ENCODE peak calls at places on chromosomes 1 and 21, in ten cellular contexts. One of them, this sample, is unnamed. For H3K27me3, the result is how much of the 10 kb centered on the place peaks cover.

GRCh38 chr1:16091296-16091695 is 17.8 kb upstream of the FAM131C start:
- DNase-seq in prostate gland: peak
- DNase-seq in IMR-90: no peak
- DNase-seq in gastrocnemius medialis: no peak
- DNase-seq in uterus: no peak
- DNase-seq in tibial nerve: no peak
- DNase-seq in heart left ventricle: no peak
- DNase-seq in breast epithelium: peak
- DNase-seq in esophagus muscularis mucosa: no peak
- DNase-seq in suprapubic skin: no peak
- DNase-seq in this sample: no peak

GRCh38 chr1:184945034-184945433 is 29.3 kb downstream of the NIBAN1 start:
- DNase-seq in prostate gland: no peak
- DNase-seq in IMR-90: no peak
- DNase-seq in gastrocnemius medialis: no peak
- DNase-seq in uterus: no peak
- DNase-seq in tibial nerve: no peak
- DNase-seq in heart left ventricle: no peak
- DNase-seq in breast epithelium: no peak
- DNase-seq in esophagus muscularis mucosa: peak
- DNase-seq in suprapubic skin: no peak
- DNase-seq in this sample: no peak

GRCh38 chr1:215719569-215719968 is 152.5 kb downstream of the KCTD3 start:
- DNase-seq in prostate gland: no peak
- DNase-seq in IMR-90: peak
- DNase-seq in gastrocnemius medialis: no peak
- DNase-seq in uterus: no peak
- DNase-seq in tibial nerve: no peak
- DNase-seq in heart left ventricle: no peak
- DNase-seq in breast epithelium: no peak
- DNase-seq in esophagus muscularis mucosa: no peak
- DNase-seq in suprapubic skin: no peak
- DNase-seq in this sample: no peak

GRCh38 chr1:85692730-85693314 is 15.4 kb downstream of the ZNHIT6 start:
- DNase-seq in prostate gland: no peak
- DNase-seq in IMR-90: peak
- DNase-seq in gastrocnemius medialis: no peak
- DNase-seq in uterus: no peak
- DNase-seq in tibial nerve: no peak
- DNase-seq in heart left ventricle: no peak
- DNase-seq in breast epithelium: no peak
- DNase-seq in esophagus muscularis mucosa: no peak
- DNase-seq in suprapubic skin: no peak
- DNase-seq in this sample: no peak

GRCh38 chr1:209657140-209657879 is 5.1 kb upstream of the LAMB3 start:
- DNase-seq in prostate gland: no peak
- DNase-seq in IMR-90: no peak
- DNase-seq in gastrocnemius medialis: no peak
- DNase-seq in uterus: no peak
- DNase-seq in tibial nerve: no peak
- DNase-seq in heart left ventricle: no peak
- DNase-seq in breast epithelium: no peak
- DNase-seq in esophagus muscularis mucosa: no peak
- DNase-seq in suprapubic skin: no peak
- DNase-seq in this sample: peak

GRCh38 chr21:28069446-28069845 is 923.2 kb downstream of the LTN1 start:
- DNase-seq in prostate gland: no peak
- DNase-seq in IMR-90: peak
- DNase-seq in gastrocnemius medialis: peak
- DNase-seq in uterus: no peak
- DNase-seq in tibial nerve: no peak
- DNase-seq in heart left ventricle: no peak
- DNase-seq in breast epithelium: no peak
- DNase-seq in esophagus muscularis mucosa: no peak
- DNase-seq in suprapubic skin: no peak
- DNase-seq in this sample: no peak

GRCh38 chr1:76802094-76802493 is 65.2 kb upstream of the ST6GALNAC5 start:
- DNase-seq in prostate gland: no peak
- DNase-seq in IMR-90: no peak
- DNase-seq in gastrocnemius medialis: no peak
- DNase-seq in uterus: no peak
- DNase-seq in tibial nerve: no peak
- DNase-seq in heart left ventricle: no peak
- DNase-seq in breast epithelium: no peak
- DNase-seq in esophagus muscularis mucosa: no peak
- DNase-seq in suprapubic skin: no peak
- DNase-seq in this sample: no peak

GRCh38 chr1:43296207-43296606 is 4.6 kb upstream of the TIE1 start:
- DNase-seq in prostate gland: no peak
- DNase-seq in IMR-90: no peak
- DNase-seq in gastrocnemius medialis: no peak
- DNase-seq in uterus: no peak
- DNase-seq in tibial nerve: no peak
- DNase-seq in heart left ventricle: no peak
- DNase-seq in breast epithelium: no peak
- DNase-seq in esophagus muscularis mucosa: no peak
- DNase-seq in suprapubic skin: no peak
- DNase-seq in this sample: no peak

GRCh38 chr1:204065174-204065985 is 7.5 kb upstream of the SOX13 start:
- DNase-seq in prostate gland: no peak
- DNase-seq in IMR-90: peak
- DNase-seq in gastrocnemius medialis: no peak
- DNase-seq in uterus: peak
- DNase-seq in tibial nerve: no peak
- DNase-seq in heart left ventricle: peak
- DNase-seq in breast epithelium: no peak
- DNase-seq in esophagus muscularis mucosa: no peak
- DNase-seq in suprapubic skin: no peak
- DNase-seq in this sample: peak

GRCh38 chr1:106554294-106554693 is 502.2 kb upstream of the PRMT6 start:
- DNase-seq in prostate gland: no peak
- DNase-seq in IMR-90: no peak
- DNase-seq in gastrocnemius medialis: no peak
- DNase-seq in uterus: no peak
- DNase-seq in tibial nerve: no peak
- DNase-seq in heart left ventricle: no peak
- DNase-seq in breast epithelium: no peak
- DNase-seq in esophagus muscularis mucosa: no peak
- DNase-seq in suprapubic skin: no peak
- DNase-seq in this sample: no peak

GRCh38 chr1:9181990-9182783 is 52.4 kb upstream of the H6PD start:
- DNase-seq in prostate gland: no peak
- DNase-seq in IMR-90: no peak
- DNase-seq in gastrocnemius medialis: no peak
- DNase-seq in uterus: peak
- DNase-seq in tibial nerve: no peak
- DNase-seq in heart left ventricle: peak
- DNase-seq in breast epithelium: no peak
- DNase-seq in esophagus muscularis mucosa: no peak
- DNase-seq in suprapubic skin: peak
- DNase-seq in this sample: peak
- TF ChIP-seq POLR2A in prostate gland: peak
- TF ChIP-seq POLR2A in IMR-90: no peak
- TF ChIP-seq POLR2A in gastrocnemius medialis: no peak
- TF ChIP-seq POLR2A in uterus: no peak
- TF ChIP-seq POLR2A in tibial nerve: no peak
- TF ChIP-seq POLR2A in heart left ventricle: no peak
- TF ChIP-seq POLR2A in breast epithelium: no peak
- TF ChIP-seq POLR2A in esophagus muscularis mucosa: no peak
- TF ChIP-seq POLR2A in suprapubic skin: no peak
- TF ChIP-seq POLR2A in this sample: peak

GRCh38 chr1:156429308-156430060 is 60.5 kb downstream of the RHBG start:
- DNase-seq in prostate gland: no peak
- DNase-seq in IMR-90: no peak
- DNase-seq in gastrocnemius medialis: no peak
- DNase-seq in uterus: no peak
- DNase-seq in tibial nerve: no peak
- DNase-seq in heart left ventricle: no peak
- DNase-seq in breast epithelium: no peak
- DNase-seq in esophagus muscularis mucosa: no peak
- DNase-seq in suprapubic skin: no peak
- DNase-seq in this sample: no peak

GRCh38 chr1:156430809-156431208 is 61.8 kb downstream of the RHBG start:
- DNase-seq in prostate gland: no peak
- DNase-seq in IMR-90: no peak
- DNase-seq in gastrocnemius medialis: no peak
- DNase-seq in uterus: no peak
- DNase-seq in tibial nerve: no peak
- DNase-seq in heart left ventricle: no peak
- DNase-seq in breast epithelium: no peak
- DNase-seq in esophagus muscularis mucosa: no peak
- DNase-seq in suprapubic skin: no peak
- DNase-seq in this sample: no peak

GRCh38 chr1:156430305-156430704 is 61.3 kb downstream of the RHBG start:
- DNase-seq in prostate gland: no peak
- DNase-seq in IMR-90: no peak
- DNase-seq in gastrocnemius medialis: no peak
- DNase-seq in uterus: no peak
- DNase-seq in tibial nerve: no peak
- DNase-seq in heart left ventricle: no peak
- DNase-seq in breast epithelium: no peak
- DNase-seq in esophagus muscularis mucosa: no peak
- DNase-seq in suprapubic skin: no peak
- DNase-seq in this sample: no peak

GRCh38 chr1:156427858-156428257 is 58.8 kb downstream of the RHBG start:
- DNase-seq in prostate gland: no peak
- DNase-seq in IMR-90: no peak
- DNase-seq in gastrocnemius medialis: no peak
- DNase-seq in uterus: no peak
- DNase-seq in tibial nerve: no peak
- DNase-seq in heart left ventricle: no peak
- DNase-seq in breast epithelium: no peak
- DNase-seq in esophagus muscularis mucosa: no peak
- DNase-seq in suprapubic skin: no peak
- DNase-seq in this sample: no peak

DNA sequence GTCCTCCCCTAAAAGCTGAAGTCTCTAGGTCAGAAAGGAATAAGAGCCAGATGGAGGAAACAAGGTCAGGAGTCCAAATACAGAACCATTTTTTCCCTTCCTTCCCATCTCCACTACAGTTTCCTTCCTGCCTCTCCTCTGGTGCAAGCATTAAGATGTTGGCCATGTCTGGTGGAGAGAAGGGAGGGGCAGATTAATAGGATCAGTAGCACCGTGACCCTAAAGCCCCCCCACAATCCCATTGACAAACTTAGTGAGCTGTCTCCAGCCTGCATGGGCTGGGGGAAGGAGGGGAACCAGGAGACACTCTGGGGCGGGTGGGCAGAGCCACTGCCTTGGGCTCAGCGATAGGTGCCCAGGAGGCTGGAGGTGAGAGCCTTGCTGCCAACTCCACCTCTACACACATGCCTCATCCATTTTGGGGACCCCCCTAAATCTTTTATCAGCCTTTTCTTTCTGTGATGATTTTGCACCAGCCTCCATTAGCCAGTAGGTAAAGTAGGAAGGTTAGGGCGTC is 59.8 kb downstream of the RHBG start:
- DNase-seq in prostate gland: no peak
- DNase-seq in IMR-90: no peak
- DNase-seq in gastrocnemius medialis: no peak
- DNase-seq in uterus: no peak
- DNase-seq in tibial nerve: no peak
- DNase-seq in heart left ventricle: no peak
- DNase-seq in breast epithelium: no peak
- DNase-seq in esophagus muscularis mucosa: no peak
- DNase-seq in suprapubic skin: no peak
- DNase-seq in this sample: no peak
- H3K27me3 ChIP-seq in prostate gland: under half
- H3K27me3 ChIP-seq in IMR-90: half or more
- H3K27me3 ChIP-seq in gastrocnemius medialis: half or more
- H3K27me3 ChIP-seq in uterus: under half
- H3K27me3 ChIP-seq in tibial nerve: under half
- H3K27me3 ChIP-seq in heart left ventricle: half or more
- H3K27me3 ChIP-seq in breast epithelium: under half
- H3K27me3 ChIP-seq in esophagus muscularis mucosa: under half
- H3K27me3 ChIP-seq in suprapubic skin: half or more
- H3K27me3 ChIP-seq in this sample: under half

GRCh38 chr1:58249371-58249728 is 297.2 kb downstream of the OMA1 start:
- DNase-seq in prostate gland: no peak
- DNase-seq in IMR-90: no peak
- DNase-seq in gastrocnemius medialis: no peak
- DNase-seq in uterus: no peak
- DNase-seq in tibial nerve: no peak
- DNase-seq in heart left ventricle: no peak
- DNase-seq in breast epithelium: no peak
- DNase-seq in esophagus muscularis mucosa: no peak
- DNase-seq in suprapubic skin: no peak
- DNase-seq in this sample: no peak
- TF ChIP-seq POLR2A in prostate gland: no peak
- TF ChIP-seq POLR2A in IMR-90: no peak
- TF ChIP-seq POLR2A in gastrocnemius medialis: no peak
- TF ChIP-seq POLR2A in uterus: no peak
- TF ChIP-seq POLR2A in tibial nerve: no peak
- TF ChIP-seq POLR2A in heart left ventricle: no peak
- TF ChIP-seq POLR2A in breast epithelium: no peak
- TF ChIP-seq POLR2A in esophagus muscularis mucosa: no peak
- TF ChIP-seq POLR2A in suprapubic skin: no peak
- TF ChIP-seq POLR2A in this sample: no peak

GRCh38 chr1:55000110-55000815 is 1.5 kb downstream of the BSND start:
- DNase-seq in prostate gland: no peak
- DNase-seq in IMR-90: no peak
- DNase-seq in gastrocnemius medialis: no peak
- DNase-seq in uterus: no peak
- DNase-seq in tibial nerve: no peak
- DNase-seq in heart left ventricle: no peak
- DNase-seq in breast epithelium: no peak
- DNase-seq in esophagus muscularis mucosa: no peak
- DNase-seq in suprapubic skin: no peak
- DNase-seq in this sample: no peak
- H3K27me3 ChIP-seq in prostate gland: under half
- H3K27me3 ChIP-seq in IMR-90: half or more
- H3K27me3 ChIP-seq in gastrocnemius medialis: under half
- H3K27me3 ChIP-seq in uterus: under half
- H3K27me3 ChIP-seq in tibial nerve: under half
- H3K27me3 ChIP-seq in heart left ventricle: under half
- H3K27me3 ChIP-seq in breast epithelium: under half
- H3K27me3 ChIP-seq in esophagus muscularis mucosa: under half
- H3K27me3 ChIP-seq in suprapubic skin: under half
- H3K27me3 ChIP-seq in this sample: under half

GRCh38 chr21:37159053-37159776 is 86.2 kb downstream of the TTC3 start:
- DNase-seq in prostate gland: no peak
- DNase-seq in IMR-90: peak
- DNase-seq in gastrocnemius medialis: no peak
- DNase-seq in uterus: no peak
- DNase-seq in tibial nerve: no peak
- DNase-seq in heart left ventricle: no peak
- DNase-seq in breast epithelium: no peak
- DNase-seq in esophagus muscularis mucosa: no peak
- DNase-seq in suprapubic skin: no peak
- DNase-seq in this sample: no peak
- TF ChIP-seq POLR2A in prostate gland: no peak
- TF ChIP-seq POLR2A in IMR-90: no peak
- TF ChIP-seq POLR2A in gastrocnemius medialis: no peak
- TF ChIP-seq POLR2A in uterus: no peak
- TF ChIP-seq POLR2A in tibial nerve: no peak
- TF ChIP-seq POLR2A in heart left ventricle: no peak
- TF ChIP-seq POLR2A in breast epithelium: no peak
- TF ChIP-seq POLR2A in esophagus muscularis mucosa: no peak
- TF ChIP-seq POLR2A in suprapubic skin: no peak
- TF ChIP-seq POLR2A in this sample: no peak